ENCODE peak calls at places on chromosomes 13 and 19, in four cellular contexts. X, D, V and C are unnamed samples. For H3K4me1, the result is how much of the 10 kb centered on the place peaks cover.

GRCh38 chr13:93847162-93847561 is 620.6 kb downstream of the GPC6 start:
- DNase-seq in V (no peak), D (no peak), X (no peak), C (no peak)

GRCh38 chr13:99027260-99027659 is 49.4 kb upstream of the DOCK9 start:
- DNase-seq in D (no peak), X (no peak), V (no peak), C (no peak)

GRCh38 chr13:90696254-90696653 is 651.2 kb upstream of the MIR17HG start:
- DNase-seq in X (no peak), V (no peak), D (no peak), C (no peak)

GRCh38 chr19:43574424-43575155 is 737 bp downstream of the XRCC1 start:
- DNase-seq in X (no peak), V (no peak), D (no peak), C (no peak)

GRCh38 chr19:33407140-33407551 is 33.6 kb downstream of the CEBPG start:
- DNase-seq in X (peak), V (no peak), D (no peak), C (no peak)

GRCh38 chr19:10109528-10109927 is 2.0 kb upstream of the P2RY11 start:
- DNase-seq in V (no peak), D (no peak), X (no peak), C (no peak)

GRCh38 chr13:53068841-53069520 is 40.4 kb downstream of the OLFM4 start:
- DNase-seq in V (no peak), X (no peak), D (no peak), C (no peak)

GRCh38 chr19:10769533-10770491 is 51.9 kb downstream of the DNM2 start:
- DNase-seq in D (peak), V (peak), X (no peak), C (peak)

GRCh38 chr13:48038763-48039162 is 1.2 kb downstream of the NUDT15 start:
- DNase-seq in V (no peak), D (no peak), X (no peak), C (no peak)

GRCh38 chr13:49097374-49097773 is 121.7 kb downstream of the FNDC3A start:
- DNase-seq in V (no peak), X (no peak), D (no peak), C (no peak)

GRCh38 chr13:62626771-62627170 is 1211.1 kb upstream of the PCDH20 start:
- DNase-seq in D (no peak), X (no peak), V (no peak), C (no peak)

GRCh38 chr13:112154301-112155060 is 87.5 kb downstream of the SOX1 start:
- DNase-seq in V (no peak), D (no peak), X (no peak), C (no peak)

GRCh38 chr19:13089139-13089856 is 13.4 kb downstream of the LYL1 start:
- DNase-seq in X (no peak), V (no peak), D (no peak), C (peak)

GRCh38 chr13:99351772-99352171 is 44.6 kb upstream of the GPR183 start:
- DNase-seq in D (no peak), V (no peak), X (no peak), C (no peak)

GRCh38 chr13:32902898-32903297 is 113.3 kb upstream of the KL start:
- DNase-seq in D (no peak), V (peak), X (no peak), C (peak)

GRCh38 chr19:3045885-3046603 is 16.3 kb downstream of the TLE5 start:
- DNase-seq in D (peak), V (no peak), X (no peak), C (no peak)

GRCh38 chr13:89740994-89741678 is 1606.4 kb upstream of the MIR17HG start:
- DNase-seq in V (no peak), X (peak), D (no peak), C (no peak)

GRCh38 chr19:38980583-38981374 is 5.2 kb upstream of the FBXO17 start:
- DNase-seq in V (no peak), D (no peak), X (no peak), C (no peak)

GRCh38 chr19:2670217-2670616 is 32.3 kb downstream of the GNG7 start:
- DNase-seq in X (peak), D (no peak), V (no peak), C (no peak)

GRCh38 chr19:48509467-48510194 is 2.0 kb downstream of the LMTK3 start:
- DNase-seq in X (no peak), D (no peak), V (no peak), C (no peak)

GRCh38 chr13:25738342-25738771 is 313.5 kb downstream of the SHISA2 start:
- DNase-seq in D (peak), V (no peak), X (no peak), C (no peak)

GRCh38 chr13:111893607-111894443 is 173.1 kb upstream of the SOX1 start:
- DNase-seq in D (peak), V (no peak), X (no peak), C (no peak)

GRCh38 chr19:9881720-9882119 is 46.6 kb downstream of the PIN1 start:
- DNase-seq in D (no peak), V (peak), X (no peak), C (no peak)

GRCh38 chr13:102286326-102286725 is 115.5 kb downstream of the FGF14 start:
- DNase-seq in X (no peak), D (no peak), V (no peak), C (no peak)

GRCh38 chr19:869245-870177 is 10.0 kb downstream of the CFD start:
- DNase-seq in D (no peak), X (no peak), V (peak), C (peak)

GRCh38 chr19:870314-870713 is 10.8 kb downstream of the CFD start:
- DNase-seq in X (no peak), V (no peak), D (no peak), C (no peak)

GRCh38 chr19:872266-872951 is 12.9 kb downstream of the CFD start:
- DNase-seq in V (peak), D (peak), X (peak), C (no peak)

GRCh38 chr19:871446-872265 is 12.2 kb downstream of the CFD start:
- DNase-seq in D (peak), X (no peak), V (no peak), C (no peak)

GRCh38 chr19:870963-871401 is 11.5 kb downstream of the CFD start:
- DNase-seq in X (no peak), D (no peak), V (no peak), C (no peak)
- H3K27ac ChIP-seq in X (peak), D (no peak), V (peak), C (no peak)

GRCh38 chr13:79662882-79663281 is 181.9 kb downstream of the NDFIP2 start:
- DNase-seq in D (peak), V (peak), X (no peak), C (no peak)
- H3K4me3 ChIP-seq in D (no peak), V (no peak), X (no peak), C (no peak)

GRCh38 chr19:29967623-29968022 is 25.6 kb downstream of the URI1 start:
- DNase-seq in D (no peak), V (no peak), X (no peak), C (no peak)
- H3K4me1 ChIP-seq in D (under half), V (half or more), X (under half), C (under half)

DNA sequence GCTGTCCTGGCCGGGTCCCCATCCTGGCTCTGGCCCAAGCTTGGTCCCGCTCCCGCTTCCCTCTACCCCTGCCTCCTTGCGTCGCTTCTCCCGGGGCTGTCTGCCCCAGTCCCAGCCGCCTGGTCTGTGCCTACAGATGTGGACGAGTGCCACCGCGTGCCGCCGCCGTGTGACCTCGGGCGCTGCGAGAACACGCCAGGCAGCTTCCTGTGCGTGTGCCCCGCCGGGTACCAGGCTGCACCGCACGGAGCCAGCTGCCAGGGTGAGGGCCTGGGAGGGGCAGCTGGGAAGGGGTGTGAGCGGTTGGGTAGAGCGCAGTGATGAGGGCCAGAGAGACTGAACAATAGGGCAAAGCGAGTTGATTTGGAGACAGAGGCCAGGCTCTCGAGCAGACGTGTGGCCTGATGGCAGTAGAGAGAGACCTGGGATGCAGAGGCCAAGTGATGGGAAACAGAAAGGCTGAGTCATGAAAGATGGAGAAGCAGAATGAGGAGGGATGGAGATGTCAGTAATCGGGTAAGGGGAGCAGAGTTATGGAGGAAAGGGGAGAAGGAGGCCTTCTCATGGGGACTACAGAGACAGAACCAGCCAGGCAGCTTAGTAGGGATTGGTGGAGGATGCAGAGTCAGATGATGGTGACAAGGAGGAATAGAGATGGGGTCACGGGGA is 9.4 kb downstream of the LTBP4 start:
- DNase-seq in D (no peak), V (peak), X (peak), C (no peak)
- H3K27ac ChIP-seq in D (no peak), V (peak), X (peak), C (peak)

GRCh38 chr19:22116760-22117159 is 64.5 kb downstream of the ZNF257 start:
- DNase-seq in X (no peak), D (no peak), V (no peak), C (no peak)
- H3K4me3 ChIP-seq in X (no peak), D (no peak), V (no peak), C (no peak)

GRCh38 chr19:16671652-16672274 is 10.8 kb downstream of the TMEM38A start:
- DNase-seq in X (peak), D (peak), V (peak), C (no peak)
- H3K4me1 ChIP-seq in X (under half), D (under half), V (under half), C (under half)

GRCh38 chr13:73673931-73674330 is 460.3 kb downstream of the KLF12 start:
- DNase-seq in V (no peak), D (no peak), X (no peak), C (no peak)
- H3K27ac ChIP-seq in V (peak), D (no peak), X (no peak), C (no peak)

GRCh38 chr19:6055013-6055795 is 55.1 kb downstream of the RFX2 start:
- DNase-seq in V (no peak), X (no peak), D (no peak), C (no peak)

GRCh38 chr19:6056801-6057650 is 53.3 kb downstream of the RFX2 start:
- DNase-seq in V (peak), X (peak), D (no peak), C (peak)

GRCh38 chr19:6058411-6059201 is 51.7 kb downstream of the RFX2 start:
- DNase-seq in X (no peak), D (no peak), V (peak), C (no peak)

GRCh38 chr19:6057651-6058365 is 52.5 kb downstream of the RFX2 start:
- DNase-seq in D (no peak), V (no peak), X (no peak), C (no peak)

DNA sequence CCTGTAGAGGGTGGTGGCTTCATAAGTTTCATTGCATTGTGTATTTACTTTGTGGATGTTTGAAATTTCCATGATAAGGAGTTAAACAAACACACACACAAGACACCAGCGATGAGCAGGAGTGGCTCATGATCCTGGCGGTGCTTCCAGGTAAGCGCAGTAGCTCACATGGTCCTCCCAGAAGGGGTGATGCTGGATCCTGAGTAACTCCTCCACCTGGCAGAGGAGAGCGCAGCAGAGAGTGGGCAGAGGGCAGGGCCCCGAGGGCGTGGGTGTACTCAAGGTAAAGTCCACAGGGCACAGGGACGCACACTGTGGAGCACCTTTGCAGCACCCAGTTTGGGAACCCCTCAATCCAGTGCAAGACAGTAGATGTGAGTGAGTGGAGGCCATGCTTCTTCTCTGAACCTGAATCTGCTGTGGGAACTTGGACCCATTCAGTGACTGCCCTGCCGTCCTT is 54.0 kb downstream of the RFX2 start:
- DNase-seq in D (no peak), X (peak), V (peak), C (peak)
- H3K4me3 ChIP-seq in D (no peak), X (no peak), V (no peak), C (peak)

DNA sequence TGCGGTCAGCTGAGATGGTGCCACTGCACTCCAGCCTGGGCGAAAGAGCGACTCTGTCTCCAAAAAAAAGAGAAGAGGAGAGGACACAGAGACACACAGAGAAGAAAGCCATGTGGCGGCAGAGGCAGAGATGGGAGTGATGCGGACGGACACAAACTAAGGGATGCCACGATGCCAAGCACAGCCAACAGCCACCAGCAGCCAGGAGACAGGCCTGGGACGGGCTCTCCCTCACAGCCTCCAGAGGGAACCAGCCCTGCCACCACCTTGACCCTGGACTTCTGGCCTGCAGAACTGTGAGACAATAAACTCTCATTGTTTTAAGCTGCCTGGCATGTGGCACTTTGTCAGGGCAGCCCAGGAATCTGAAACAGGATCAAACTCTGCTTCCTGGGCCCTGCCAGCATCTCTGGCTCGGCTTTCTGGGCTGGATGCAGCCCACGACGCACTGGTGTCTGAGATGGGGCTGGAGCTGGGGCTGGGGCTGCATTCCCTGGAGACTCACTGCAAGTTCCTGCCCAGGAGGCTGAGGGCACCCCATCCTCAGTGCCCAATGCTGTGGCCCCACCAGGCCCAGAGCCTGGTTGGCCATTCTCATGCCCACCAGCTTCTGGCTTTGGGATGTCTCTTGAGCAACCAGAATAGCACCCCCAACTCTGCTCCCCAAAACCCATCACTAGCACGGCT is 3.0 kb downstream of the F2RL3 start:
- DNase-seq in D (no peak), V (no peak), X (no peak), C (no peak)
- H3K4me1 ChIP-seq in D (under half), V (under half), X (under half), C (under half)